ENCODE peak calls at places on chromosomes 12 and 14, in six cellular contexts. One of them, this sample, is unnamed.

GRCh38 chr12:107200394-107200793 is 107.0 kb upstream of the CRY1 start:
- DNase-seq in effector memory CD4-positive, alpha-beta T cell: no peak
- DNase-seq in Karpas-422: no peak
- DNase-seq in HepG2: peak
- DNase-seq in HCT116: peak
- DNase-seq in astrocyte of the spinal cord: peak
- DNase-seq in this sample: no peak

GRCh38 chr14:21098134-21098891 is at the start of gene ZNF219:
- DNase-seq in effector memory CD4-positive, alpha-beta T cell: peak
- DNase-seq in Karpas-422: no peak
- DNase-seq in HepG2: peak
- DNase-seq in HCT116: no peak
- DNase-seq in astrocyte of the spinal cord: peak
- DNase-seq in this sample: no peak

GRCh38 chr12:83796527-83796926 is 1109.8 kb downstream of the TMTC2 start:
- DNase-seq in effector memory CD4-positive, alpha-beta T cell: no peak
- DNase-seq in Karpas-422: no peak
- DNase-seq in HepG2: no peak
- DNase-seq in HCT116: peak
- DNase-seq in astrocyte of the spinal cord: no peak
- DNase-seq in this sample: no peak

GRCh38 chr14:54642950-54643695 is 76.2 kb downstream of the SAMD4A start:
- DNase-seq in effector memory CD4-positive, alpha-beta T cell: no peak
- DNase-seq in Karpas-422: peak
- DNase-seq in HepG2: peak
- DNase-seq in HCT116: no peak
- DNase-seq in astrocyte of the spinal cord: peak
- DNase-seq in this sample: no peak

GRCh38 chr14:93536945-93537344 is 106.2 kb downstream of the UNC79 start:
- DNase-seq in effector memory CD4-positive, alpha-beta T cell: no peak
- DNase-seq in Karpas-422: peak
- DNase-seq in HepG2: peak
- DNase-seq in HCT116: peak
- DNase-seq in astrocyte of the spinal cord: no peak
- DNase-seq in this sample: no peak

GRCh38 chr12:120453977-120454376 is 7.7 kb downstream of the GATC start:
- DNase-seq in effector memory CD4-positive, alpha-beta T cell: no peak
- DNase-seq in Karpas-422: peak
- DNase-seq in HepG2: peak
- DNase-seq in HCT116: no peak
- DNase-seq in astrocyte of the spinal cord: peak
- DNase-seq in this sample: no peak

GRCh38 chr12:93634416-93634815 is 42.8 kb upstream of the CRADD start:
- DNase-seq in effector memory CD4-positive, alpha-beta T cell: no peak
- DNase-seq in Karpas-422: no peak
- DNase-seq in HepG2: no peak
- DNase-seq in HCT116: no peak
- DNase-seq in astrocyte of the spinal cord: peak
- DNase-seq in this sample: no peak

GRCh38 chr14:100129161-100129589 is 30.3 kb downstream of the DEGS2 start:
- DNase-seq in effector memory CD4-positive, alpha-beta T cell: no peak
- DNase-seq in Karpas-422: no peak
- DNase-seq in HepG2: no peak
- DNase-seq in HCT116: no peak
- DNase-seq in astrocyte of the spinal cord: peak
- DNase-seq in this sample: no peak

GRCh38 chr14:102363182-102363952 is 626 bp downstream of the TECPR2 start:
- DNase-seq in effector memory CD4-positive, alpha-beta T cell: no peak
- DNase-seq in Karpas-422: no peak
- DNase-seq in HepG2: no peak
- DNase-seq in HCT116: no peak
- DNase-seq in astrocyte of the spinal cord: peak
- DNase-seq in this sample: no peak

GRCh38 chr12:76242813-76243540 is 105.2 kb downstream of the BBS10 start:
- DNase-seq in effector memory CD4-positive, alpha-beta T cell: no peak
- DNase-seq in Karpas-422: no peak
- DNase-seq in HepG2: no peak
- DNase-seq in HCT116: no peak
- DNase-seq in astrocyte of the spinal cord: peak
- DNase-seq in this sample: no peak

GRCh38 chr12:12926571-12927071 is 25.3 kb downstream of the GPRC5D start:
- DNase-seq in effector memory CD4-positive, alpha-beta T cell: no peak
- DNase-seq in Karpas-422: no peak
- DNase-seq in HepG2: no peak
- DNase-seq in HCT116: no peak
- DNase-seq in astrocyte of the spinal cord: no peak
- DNase-seq in this sample: no peak

GRCh38 chr14:68199465-68200145 is 380.0 kb downstream of the RAD51B start:
- DNase-seq in effector memory CD4-positive, alpha-beta T cell: no peak
- DNase-seq in Karpas-422: no peak
- DNase-seq in HepG2: no peak
- DNase-seq in HCT116: no peak
- DNase-seq in astrocyte of the spinal cord: peak
- DNase-seq in this sample: no peak

GRCh38 chr14:59301354-59301753 is 112.9 kb downstream of the DAAM1 start:
- DNase-seq in effector memory CD4-positive, alpha-beta T cell: no peak
- DNase-seq in Karpas-422: peak
- DNase-seq in HepG2: peak
- DNase-seq in HCT116: no peak
- DNase-seq in astrocyte of the spinal cord: no peak
- DNase-seq in this sample: no peak

GRCh38 chr12:29782285-29782820 is 1.4 kb downstream of the TMTC1 start:
- DNase-seq in effector memory CD4-positive, alpha-beta T cell: no peak
- DNase-seq in Karpas-422: no peak
- DNase-seq in HepG2: no peak
- DNase-seq in HCT116: no peak
- DNase-seq in astrocyte of the spinal cord: peak
- DNase-seq in this sample: no peak

GRCh38 chr14:32407170-32407569 is 78.1 kb downstream of the AKAP6 start:
- DNase-seq in effector memory CD4-positive, alpha-beta T cell: no peak
- DNase-seq in Karpas-422: no peak
- DNase-seq in HepG2: no peak
- DNase-seq in HCT116: no peak
- DNase-seq in astrocyte of the spinal cord: no peak
- DNase-seq in this sample: no peak

GRCh38 chr12:6376965-6377666 is 1.8 kb upstream of the SCNN1A start:
- DNase-seq in effector memory CD4-positive, alpha-beta T cell: no peak
- DNase-seq in Karpas-422: no peak
- DNase-seq in HepG2: no peak
- DNase-seq in HCT116: no peak
- DNase-seq in astrocyte of the spinal cord: no peak
- DNase-seq in this sample: no peak

GRCh38 chr12:20006856-20007255 is 361.5 kb upstream of the PDE3A start:
- DNase-seq in effector memory CD4-positive, alpha-beta T cell: no peak
- DNase-seq in Karpas-422: no peak
- DNase-seq in HepG2: no peak
- DNase-seq in HCT116: no peak
- DNase-seq in astrocyte of the spinal cord: no peak
- DNase-seq in this sample: no peak

GRCh38 chr12:65293735-65294134 is 15.3 kb downstream of the MSRB3 start:
- DNase-seq in effector memory CD4-positive, alpha-beta T cell: no peak
- DNase-seq in Karpas-422: no peak
- DNase-seq in HepG2: no peak
- DNase-seq in HCT116: no peak
- DNase-seq in astrocyte of the spinal cord: no peak
- DNase-seq in this sample: no peak

GRCh38 chr12:89698607-89699006 is 10.0 kb downstream of the ATP2B1 start:
- DNase-seq in effector memory CD4-positive, alpha-beta T cell: no peak
- DNase-seq in Karpas-422: no peak
- DNase-seq in HepG2: no peak
- DNase-seq in HCT116: no peak
- DNase-seq in astrocyte of the spinal cord: no peak
- DNase-seq in this sample: no peak
- H3K4me3 ChIP-seq in effector memory CD4-positive, alpha-beta T cell: no peak
- H3K4me3 ChIP-seq in Karpas-422: no peak
- H3K4me3 ChIP-seq in HepG2: no peak
- H3K4me3 ChIP-seq in HCT116: no peak
- H3K4me3 ChIP-seq in astrocyte of the spinal cord: no peak
- H3K4me3 ChIP-seq in this sample: no peak

DNA sequence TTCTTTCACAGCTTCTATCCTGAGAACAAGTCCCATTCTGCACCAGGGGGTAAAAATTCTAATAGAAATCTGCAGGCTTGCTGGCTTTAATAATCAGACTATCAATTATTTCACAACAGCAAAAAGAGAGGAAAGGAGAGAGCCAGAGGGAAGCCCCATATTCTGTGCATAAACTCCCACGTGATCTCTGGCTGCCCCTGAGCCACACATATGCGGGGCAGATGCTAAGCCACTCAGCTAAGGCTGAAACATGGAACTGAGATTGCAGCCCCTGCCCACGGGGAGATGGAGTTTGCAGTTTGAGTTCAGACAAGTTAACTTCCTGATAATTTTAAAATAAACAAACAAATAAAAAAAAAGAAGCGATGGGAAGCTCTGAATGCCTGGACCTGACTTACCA is 254.3 kb upstream of the CCDC196 start:
- DNase-seq in effector memory CD4-positive, alpha-beta T cell: no peak
- DNase-seq in Karpas-422: no peak
- DNase-seq in HepG2: no peak
- DNase-seq in HCT116: no peak
- DNase-seq in astrocyte of the spinal cord: no peak
- DNase-seq in this sample: no peak
- H3K4me3 ChIP-seq in effector memory CD4-positive, alpha-beta T cell: no peak
- H3K4me3 ChIP-seq in Karpas-422: no peak
- H3K4me3 ChIP-seq in HepG2: no peak
- H3K4me3 ChIP-seq in HCT116: no peak
- H3K4me3 ChIP-seq in astrocyte of the spinal cord: no peak
- H3K4me3 ChIP-seq in this sample: peak

DNA sequence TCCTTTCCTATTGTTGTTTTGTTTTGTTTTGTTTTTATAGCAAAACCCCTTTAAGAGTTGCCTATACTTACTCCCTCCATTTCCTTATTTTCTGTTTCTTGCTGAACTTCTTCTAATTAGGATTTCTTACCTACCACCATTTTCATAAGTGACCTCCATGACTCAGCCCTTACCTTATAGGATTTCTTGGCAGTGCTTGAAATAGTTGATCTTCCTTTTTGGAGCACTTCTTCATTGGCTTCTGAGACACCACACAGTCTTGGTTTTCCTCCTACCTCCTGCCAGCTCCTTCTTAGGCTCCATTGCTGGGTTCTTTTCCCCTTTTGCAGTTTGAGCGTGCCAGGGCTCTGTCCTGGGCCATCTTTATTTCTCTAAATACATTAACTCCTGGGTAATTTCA is 23.4 kb upstream of the EID3 start:
- DNase-seq in effector memory CD4-positive, alpha-beta T cell: no peak
- DNase-seq in Karpas-422: no peak
- DNase-seq in HepG2: no peak
- DNase-seq in HCT116: no peak
- DNase-seq in astrocyte of the spinal cord: no peak
- DNase-seq in this sample: no peak
- H3K4me3 ChIP-seq in effector memory CD4-positive, alpha-beta T cell: no peak
- H3K4me3 ChIP-seq in Karpas-422: no peak
- H3K4me3 ChIP-seq in HepG2: no peak
- H3K4me3 ChIP-seq in HCT116: no peak
- H3K4me3 ChIP-seq in astrocyte of the spinal cord: no peak
- H3K4me3 ChIP-seq in this sample: no peak

GRCh38 chr12:109156036-109156435 is 39.6 kb downstream of the ACACB start:
- DNase-seq in effector memory CD4-positive, alpha-beta T cell: no peak
- DNase-seq in Karpas-422: no peak
- DNase-seq in HepG2: no peak
- DNase-seq in HCT116: no peak
- DNase-seq in astrocyte of the spinal cord: no peak
- DNase-seq in this sample: no peak
- H3K4me3 ChIP-seq in effector memory CD4-positive, alpha-beta T cell: no peak
- H3K4me3 ChIP-seq in Karpas-422: peak
- H3K4me3 ChIP-seq in HepG2: no peak
- H3K4me3 ChIP-seq in HCT116: no peak
- H3K4me3 ChIP-seq in astrocyte of the spinal cord: no peak
- H3K4me3 ChIP-seq in this sample: peak

DNA sequence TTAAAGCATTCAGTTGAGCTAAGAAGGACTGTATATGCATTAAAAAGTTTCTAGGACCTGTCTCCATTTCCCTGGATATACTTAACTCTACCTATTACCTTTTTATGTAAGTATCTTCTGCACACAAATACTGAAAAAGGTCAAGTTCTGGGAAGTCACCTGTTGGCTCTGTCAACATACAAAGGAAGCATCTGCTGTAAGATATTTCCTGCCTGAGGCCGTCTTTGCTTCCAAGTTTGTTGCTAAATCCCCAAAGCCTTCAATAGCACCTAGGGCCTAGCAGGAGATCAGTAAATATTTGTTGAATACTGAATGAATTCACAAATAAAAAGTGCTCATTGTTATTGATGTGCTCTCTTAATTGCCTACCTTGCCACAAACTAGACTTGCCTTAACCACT is 188.4 kb downstream of the DUSP6 start:
- DNase-seq in effector memory CD4-positive, alpha-beta T cell: no peak
- DNase-seq in Karpas-422: no peak
- DNase-seq in HepG2: no peak
- DNase-seq in HCT116: no peak
- DNase-seq in astrocyte of the spinal cord: no peak
- DNase-seq in this sample: no peak
- H3K4me3 ChIP-seq in effector memory CD4-positive, alpha-beta T cell: no peak
- H3K4me3 ChIP-seq in Karpas-422: no peak
- H3K4me3 ChIP-seq in HepG2: no peak
- H3K4me3 ChIP-seq in HCT116: no peak
- H3K4me3 ChIP-seq in astrocyte of the spinal cord: no peak
- H3K4me3 ChIP-seq in this sample: no peak

GRCh38 chr12:59736359-59736758 is 140.5 kb downstream of the SLC16A7 start:
- DNase-seq in effector memory CD4-positive, alpha-beta T cell: no peak
- DNase-seq in Karpas-422: no peak
- DNase-seq in HepG2: no peak
- DNase-seq in HCT116: no peak
- DNase-seq in astrocyte of the spinal cord: no peak
- DNase-seq in this sample: no peak
- H3K4me3 ChIP-seq in effector memory CD4-positive, alpha-beta T cell: no peak
- H3K4me3 ChIP-seq in Karpas-422: no peak
- H3K4me3 ChIP-seq in HepG2: no peak
- H3K4me3 ChIP-seq in HCT116: no peak
- H3K4me3 ChIP-seq in astrocyte of the spinal cord: no peak
- H3K4me3 ChIP-seq in this sample: no peak